ENCODE peak calls at places on chromosomes 1 and 21, in ten cellular contexts. V is K562, B is PC-3, C is uterus, P is stomach, K is astrocyte of the cerebellum, E is heart right ventricle, X is astrocyte, N is astrocyte of the spinal cord, G is retinal pigment epithelial cell. D is an unnamed sample.
A peak's percentile ranks its signal among the peaks of the same experiment; 100 is the strongest.

GRCh38 chr1:38962560-38962959 is 20.9 kb upstream of the RHBDL2 start:
- DNase-seq in C (no peak), E (no peak), G (no peak), P (no peak), B (peak; percentile 26), V (no peak), N (no peak), K (no peak), X (no peak), D (no peak)

GRCh38 chr1:154574715-154575114 is 7.1 kb downstream of the CHRNB2 start:
- DNase-seq in K (no peak), P (no peak), V (no peak), G (no peak), X (no peak), E (no peak), C (no peak), B (peak; percentile 16), N (no peak), D (no peak)

GRCh38 chr1:241706257-241706656 is 54.2 kb downstream of the WDR64 start:
- DNase-seq in K (no peak), X (peak; percentile 6), C (no peak), E (no peak), P (no peak), G (no peak), N (no peak), V (no peak), B (peak; percentile 89), D (no peak)

GRCh38 chr1:161305872-161306519 is 3.8 kb downstream of the MPZ start:
- DNase-seq in E (peak; percentile 77), N (peak; percentile 43), B (no peak), C (peak; percentile 71), K (no peak), P (peak; percentile 90), V (peak; percentile 96), G (no peak), X (peak; percentile 29), D (no peak)

GRCh38 chr1:178323067-178323466 is 173.7 kb downstream of the CLEC20A start:
- DNase-seq in E (no peak), P (no peak), G (no peak), K (no peak), B (peak; percentile 65), X (no peak), N (no peak), V (no peak), C (no peak), D (no peak)

GRCh38 chr1:78688701-78689100 is 39.1 kb downstream of the IFI44 start:
- DNase-seq in B (peak; percentile 66), G (no peak), V (no peak), K (peak; percentile 39), N (peak; percentile 68), E (no peak), C (no peak), P (no peak), X (peak; percentile 27), D (peak; percentile 41)

GRCh38 chr1:18396247-18396646 is 84.5 kb upstream of the KLHDC7A start:
- DNase-seq in X (peak; percentile 1), N (no peak), V (no peak), E (no peak), G (no peak), C (no peak), B (peak; percentile 51), P (no peak), K (no peak), D (no peak)

GRCh38 chr1:98385691-98386090 is 275.8 kb upstream of the SNX7 start:
- DNase-seq in V (no peak), B (no peak), X (peak; percentile 18), K (no peak), N (no peak), C (no peak), P (no peak), G (peak; percentile 59), E (no peak), D (no peak)

GRCh38 chr1:28456078-28456477 is 49.8 kb upstream of the RCC1 start:
- DNase-seq in G (no peak), E (peak; percentile 23), K (peak; percentile 16), P (no peak), V (no peak), X (peak; percentile 61), N (peak; percentile 75), B (no peak), C (no peak), D (no peak)

DNA sequence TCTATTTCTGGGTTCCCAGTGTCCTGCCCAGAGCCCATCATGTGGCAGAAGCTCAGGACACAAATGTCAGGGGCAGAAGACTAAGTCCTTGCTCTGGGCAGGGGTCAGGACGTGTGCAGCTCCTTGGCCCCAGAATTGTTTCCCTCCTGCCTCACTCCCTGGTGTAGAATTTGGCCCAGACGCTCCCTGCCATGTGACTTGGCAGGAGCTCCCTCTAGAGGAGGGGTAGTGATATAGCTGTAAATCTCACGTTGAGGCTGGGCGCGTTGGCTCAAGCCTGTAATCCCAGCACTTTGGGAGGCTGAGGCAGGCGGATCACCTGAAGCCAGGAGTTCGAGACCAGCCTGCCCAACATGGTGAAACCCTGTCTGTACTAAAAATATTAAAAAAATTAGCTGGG is 91.2 kb downstream of the UBIAD1 start:
- DNase-seq in N (no peak), P (peak; percentile 29), V (peak; percentile 72), B (peak; percentile 41), E (no peak), G (no peak), C (no peak), K (no peak), X (no peak), D (no peak)
- TF ChIP-seq CTCF in N (no peak), P (no peak), V (peak; percentile 80), B (peak; percentile 52), E (no peak), G (peak; percentile 14), C (no peak), K (no peak), X (no peak), D (peak; percentile 10)

GRCh38 chr1:226632922-226633351 is 84.4 kb downstream of the STUM start:
- DNase-seq in B (no peak), V (no peak), K (no peak), C (peak; percentile 35), E (no peak), G (no peak), X (no peak), N (no peak), P (no peak), D (no peak)
- H3K4me3 ChIP-seq in B (no peak overlapping the region), V (no peak overlapping the region), K (no peak overlapping the region), C (no peak overlapping the region), E (no peak overlapping the region), G (no peak overlapping the region), X (no peak overlapping the region), N (no peak overlapping the region), P (no peak overlapping the region), D (no peak overlapping the region)

GRCh38 chr1:150267896-150268295 is 920 bp downstream of the APH1A start:
- DNase-seq in P (no peak), V (no peak), B (no peak), G (no peak), N (no peak), X (no peak), K (no peak), C (no peak), E (no peak), D (no peak)

GRCh38 chr1:150268706-150269403 is at the start of gene APH1A:
- DNase-seq in G (peak; percentile 89), E (peak; percentile 98), X (peak; percentile 96), N (peak; percentile 98), P (peak; percentile 96), B (peak; percentile 98), C (peak; percentile 94), V (peak; percentile 97), K (peak; percentile 89), D (peak; percentile 85)

GRCh38 chr1:150273310-150273709 is 720 bp downstream of the C1orf54 start:
- DNase-seq in X (peak; percentile 13), V (no peak), G (no peak), P (no peak), E (no peak), N (peak; percentile 15), B (no peak), K (no peak), C (no peak), D (no peak)

GRCh38 chr1:150268342-150268705 is 492 bp downstream of the APH1A start:
- DNase-seq in V (peak; percentile 50), N (no peak), C (no peak), P (peak; percentile 40), B (peak; percentile 30), E (no peak), X (no peak), K (no peak), G (no peak), D (no peak)

GRCh38 chr1:150272379-150272840 is at the start of gene C1orf54:
- DNase-seq in G (no peak), B (no peak), C (peak; percentile 48), N (peak; percentile 76), V (no peak), P (no peak), X (peak; percentile 45), K (peak; percentile 24), E (peak; percentile 85), D (no peak)
- TF ChIP-seq CTCF in G (peak; percentile 14), B (no peak), C (peak; percentile 15), N (peak; percentile 29), V (no peak), P (no peak), X (no peak), K (peak; percentile 17), E (no peak), D (peak; percentile 13)

GRCh38 chr21:31728952-31729351 is 3.0 kb downstream of the SCAF4 start:
- DNase-seq in V (no peak), K (no peak), E (no peak), N (no peak), G (no peak), X (no peak), B (no peak), P (no peak), C (no peak), D (no peak)
- H3K4me3 ChIP-seq in V (peak overlapping the region; percentile 93), K (no peak overlapping the region), E (no peak overlapping the region), N (no peak overlapping the region), G (peak overlapping the region; percentile 95), X (no peak overlapping the region), B (peak overlapping the region; percentile 80), P (no peak overlapping the region), C (no peak overlapping the region), D (no peak overlapping the region)

GRCh38 chr1:110618668-110619067 is 12.5 kb upstream of the KCNA2 start:
- DNase-seq in B (no peak), G (no peak), V (no peak), P (no peak), N (no peak), K (no peak), E (no peak), C (no peak), X (no peak), D (no peak)

GRCh38 chr1:110620250-110620615 is 14.1 kb upstream of the KCNA2 start:
- DNase-seq in N (no peak), K (no peak), P (no peak), X (no peak), V (no peak), E (no peak), C (no peak), G (no peak), B (no peak), D (no peak)

GRCh38 chr1:110617589-110617988 is 11.4 kb upstream of the KCNA2 start:
- DNase-seq in P (no peak), K (no peak), V (no peak), E (no peak), N (no peak), G (no peak), X (no peak), B (no peak), C (no peak), D (no peak)

GRCh38 chr1:110619412-110620249 is 13.5 kb upstream of the KCNA2 start:
- DNase-seq in K (no peak), N (peak; percentile 40), E (peak; percentile 83), G (no peak), B (peak; percentile 79), X (peak; percentile 21), C (peak; percentile 70), V (peak; percentile 98), P (peak; percentile 84), D (peak; percentile 18)

GRCh38 chr1:110620686-110621085 is 14.5 kb upstream of the KCNA2 start:
- DNase-seq in E (no peak), P (no peak), G (no peak), B (no peak), V (no peak), K (no peak), X (no peak), N (no peak), C (no peak), D (no peak)
- TF ChIP-seq CTCF in E (no peak), P (no peak), G (no peak), B (no peak), V (no peak), K (no peak), X (no peak), N (no peak), C (no peak), D (no peak)

D was measured in kidney epithelial cell.